ENCODE peak calls at places on chromosomes 5 and 9, in six cellular contexts. Z is heart right ventricle, V is AG10803, L is transverse colon, M is astrocyte of the spinal cord, D is fibroblast of lung. U is an unnamed sample.

GRCh38 chr5:128920345-128921215 is 44.7 kb upstream of the SLC27A6 start:
- DNase-seq in D (peak), L (no peak), M (peak), V (no peak), Z (no peak), U (peak)

GRCh38 chr5:65062684-65063083 is 294.0 kb downstream of the CWC27 start:
- DNase-seq in L (no peak), V (peak), Z (no peak), M (peak), D (peak), U (peak)

GRCh38 chr9:3434594-3434993 is 91.2 kb downstream of the RFX3 start:
- DNase-seq in Z (no peak), L (no peak), V (peak), M (no peak), D (peak), U (peak)

GRCh38 chr5:24643880-24644279 is 898 bp downstream of the CDH10 start:
- DNase-seq in V (no peak), L (no peak), Z (no peak), M (no peak), D (no peak), U (no peak)

GRCh38 chr5:85000671-85001070 is 616.0 kb upstream of the EDIL3 start:
- DNase-seq in Z (no peak), V (no peak), L (no peak), D (peak), M (peak), U (no peak)

GRCh38 chr5:61942462-61943049 is 363.4 kb upstream of the KIF2A start:
- DNase-seq in V (no peak), L (no peak), M (no peak), Z (no peak), D (no peak), U (no peak)

GRCh38 chr9:87502446-87503232 is 5.0 kb downstream of the DAPK1 start:
- DNase-seq in M (no peak), D (no peak), Z (no peak), L (peak), V (no peak), U (no peak)

GRCh38 chr5:10994088-10994986 is 233.3 kb upstream of the DAP start:
- DNase-seq in L (no peak), Z (no peak), M (no peak), V (no peak), D (no peak), U (no peak)

GRCh38 chr5:114237766-114238165 is 124.1 kb upstream of the KCNN2 start:
- DNase-seq in D (peak), V (peak), M (peak), L (no peak), Z (no peak), U (peak)

GRCh38 chr5:144187699-144188294 is 17.1 kb downstream of the KCTD16 start:
- DNase-seq in M (peak), V (peak), Z (no peak), D (peak), L (peak), U (peak)

GRCh38 chr5:30894811-30895210 is 298.7 kb upstream of the CDH6 start:
- DNase-seq in M (peak), D (no peak), L (no peak), V (no peak), Z (no peak), U (no peak)

GRCh38 chr5:71767661-71768060 is 48.6 kb downstream of the CARTPT start:
- DNase-seq in M (peak), Z (no peak), L (no peak), V (no peak), D (no peak), U (peak)

GRCh38 chr9:80698725-80699124 is 990.6 kb downstream of the TLE1 start:
- DNase-seq in L (no peak), M (peak), D (no peak), Z (no peak), V (no peak), U (no peak)

GRCh38 chr9:71506821-71507220 is 261.5 kb downstream of the CEMIP2 start:
- DNase-seq in V (peak), D (peak), L (peak), Z (no peak), M (peak), U (peak)

DNA sequence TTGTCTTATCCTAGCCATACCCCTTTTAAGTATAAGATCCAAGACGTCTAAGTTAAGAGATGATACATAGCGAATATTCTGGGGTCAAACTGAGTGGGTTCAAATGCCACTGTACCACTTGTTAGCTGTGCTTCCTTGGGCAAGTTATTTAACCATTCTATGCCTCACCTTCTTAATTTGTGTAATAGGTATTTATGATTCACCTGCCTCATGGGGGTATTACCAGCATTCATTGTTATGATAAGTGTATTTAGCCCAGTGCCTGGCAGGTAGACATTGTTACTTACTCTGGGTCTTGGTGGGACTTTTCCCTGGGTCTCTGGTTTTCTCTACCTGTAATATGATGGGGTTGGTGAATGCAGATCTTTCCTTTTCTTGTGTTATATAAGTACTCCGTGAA is 3.8 kb downstream of the LARP1 start:
- DNase-seq in M (no peak), D (no peak), V (no peak), Z (no peak), L (no peak), U (no peak)
- H3K4me3 ChIP-seq in M (no peak), D (no peak), V (peak), Z (no peak), L (no peak), U (peak)

GRCh38 chr5:179678238-179679013 is 2.4 kb downstream of the CBY3 start:
- DNase-seq in M (peak), D (peak), L (peak), Z (peak), V (peak), U (peak)
- TF ChIP-seq CTCF in M (no peak), D (no peak), L (no peak), Z (no peak), V (no peak), U (no peak)

GRCh38 chr9:37037744-37038640 is 3.9 kb upstream of the PAX5 start:
- DNase-seq in V (no peak), L (peak), D (no peak), Z (no peak), M (no peak), U (no peak)
- H3K4me3 ChIP-seq in V (peak), L (peak), D (no peak), Z (peak), M (no peak), U (peak)

GRCh38 chr5:177507596-177508216 is 1.9 kb downstream of the DOK3 start:
- DNase-seq in D (no peak), M (no peak), Z (no peak), L (no peak), V (no peak), U (no peak)
- TF ChIP-seq CTCF in D (no peak), M (no peak), Z (no peak), L (no peak), V (no peak), U (no peak)

GRCh38 chr9:128657344-128657704 is 677 bp upstream of the DYNC2I2 start:
- DNase-seq in L (no peak), Z (no peak), D (no peak), M (no peak), V (no peak), U (no peak)
- H3K4me3 ChIP-seq in L (no peak), Z (no peak), D (no peak), M (no peak), V (no peak), U (no peak)

GRCh38 chr9:35510745-35511428 is 21.0 kb downstream of the RUSC2 start:
- DNase-seq in V (peak), Z (peak), D (peak), L (peak), M (peak), U (peak)
- TF ChIP-seq CTCF in V (peak), Z (peak), D (peak), L (no peak), M (peak), U (peak)

GRCh38 chr9:134922066-134922931 is 4.6 kb upstream of the FCN1 start:
- DNase-seq in Z (peak), M (peak), V (no peak), L (no peak), D (peak), U (no peak)

GRCh38 chr9:134923466-134923865 is 5.8 kb upstream of the FCN1 start:
- DNase-seq in Z (no peak), M (no peak), L (no peak), D (no peak), V (no peak), U (no peak)

GRCh38 chr9:134919316-134919715 is 1.6 kb upstream of the FCN1 start:
- DNase-seq in L (no peak), M (no peak), Z (no peak), D (no peak), V (no peak), U (no peak)

GRCh38 chr9:134925011-134925511 is 7.3 kb upstream of the FCN1 start:
- DNase-seq in Z (no peak), D (no peak), V (no peak), M (no peak), L (no peak), U (no peak)

GRCh38 chr9:134922932-134923240 is 5.2 kb upstream of the FCN1 start:
- DNase-seq in V (no peak), D (no peak), M (no peak), Z (no peak), L (no peak), U (no peak)
- H3K4me3 ChIP-seq in V (no peak), D (no peak), M (no peak), Z (no peak), L (no peak), U (no peak)

GRCh38 chr5:112492291-112492690 is 73.2 kb upstream of the EPB41L4A start:
- DNase-seq in D (peak), L (peak), M (peak), V (peak), Z (peak), U (peak)

GRCh38 chr5:112485802-112486427 is 66.8 kb upstream of the EPB41L4A start:
- DNase-seq in M (no peak), Z (no peak), L (no peak), D (no peak), V (no peak), U (peak)

GRCh38 chr5:112491257-112491656 is 72.2 kb upstream of the EPB41L4A start:
- DNase-seq in M (no peak), L (no peak), Z (no peak), D (no peak), V (peak), U (no peak)
- TF ChIP-seq CTCF in M (peak), L (no peak), Z (peak), D (peak), V (peak), U (peak)

U was measured in fibroblast of pulmonary artery.